ENCODE peak calls at places on chromosomes 3 and 15, in seven cellular contexts. M is ELF-1; L is left ventricle myocardium inferior; Z is A549; B is cardiac muscle cell; R is stimulated activated CD8-positive, alpha-beta memory T cell treated with anti-CD3 and anti-CD28 coated beads, Interleukin-15, amount 100 ng/mL, for 1 hour; C is dorsolateral prefrontal cortex. V is an unnamed sample.

GRCh38 chr15:26873846-26874245 is 7.0 kb downstream of the GABRA5 start:
- DNase-seq in C (no peak), B (peak), M (no peak), L (peak), Z (no peak), R (no peak), V (no peak)

GRCh38 chr3:100124116-100124767 is 9.9 kb upstream of the FILIP1L start:
- DNase-seq in R (no peak), M (no peak), Z (no peak), C (no peak), B (no peak), L (peak), V (no peak)

GRCh38 chr3:4813855-4814254 is 165.4 kb upstream of the BHLHE40 start:
- DNase-seq in Z (no peak), C (no peak), M (no peak), R (no peak), B (peak), L (no peak), V (peak)

GRCh38 chr3:112388972-112389371 is 56.0 kb downstream of the CD200 start:
- DNase-seq in C (no peak), L (no peak), M (no peak), B (no peak), Z (no peak), R (no peak), V (no peak)

GRCh38 chr3:115388166-115388565 is 235.1 kb upstream of the GAP43 start:
- DNase-seq in R (no peak), M (no peak), C (no peak), B (peak), Z (no peak), L (no peak), V (no peak)

GRCh38 chr15:87287156-87287555 is 969.4 kb downstream of the NTRK3 start:
- DNase-seq in R (no peak), M (peak), C (no peak), B (peak), Z (peak), L (no peak), V (peak)

GRCh38 chr3:186167646-186168045 is 58.8 kb upstream of the ETV5 start:
- DNase-seq in B (no peak), L (no peak), M (no peak), Z (no peak), R (no peak), C (no peak), V (no peak)

GRCh38 chr3:178558637-178559036 is 22.4 kb downstream of the KCNMB2 start:
- DNase-seq in C (no peak), M (no peak), Z (no peak), L (no peak), R (no peak), B (no peak), V (no peak)

GRCh38 chr3:174342941-174343431 is 516.1 kb upstream of the NAALADL2 start:
- DNase-seq in B (peak), M (no peak), L (no peak), R (no peak), C (no peak), Z (no peak), V (no peak)

GRCh38 chr15:67018451-67018850 is 47.0 kb upstream of the SMAD3 start:
- DNase-seq in B (no peak), Z (no peak), R (no peak), M (no peak), L (no peak), C (no peak), V (no peak)

GRCh38 chr15:35748105-35748504 is 202.1 kb upstream of the DPH6 start:
- DNase-seq in M (peak), Z (no peak), B (no peak), L (no peak), R (no peak), C (no peak), V (no peak)

GRCh38 chr3:24678441-24678865 is 183.8 kb upstream of the THRB start:
- DNase-seq in B (peak), C (no peak), M (no peak), L (no peak), R (no peak), Z (no peak), V (peak)

GRCh38 chr3:14147617-14148016 is 22.8 kb downstream of the TMEM43 start:
- DNase-seq in L (no peak), Z (no peak), R (no peak), M (no peak), C (no peak), B (no peak), V (no peak)

GRCh38 chr15:74257105-74257504 is 21.0 kb downstream of the CCDC33 start:
- DNase-seq in Z (no peak), C (no peak), M (no peak), B (no peak), R (no peak), L (no peak), V (no peak)

V was measured in trophoblast cell.